ENCODE peak calls at places on chromosomes 12 and 14, in eight cellular contexts. P is GM03348; K is HFFc6; H is pancreas; Z is stimulated activated CD8-positive, alpha-beta memory T cell treated with anti-CD3 and anti-CD28 coated beads, Interleukin-7, amount 100 ng/mL, for 24 hours; W is C1 segment of cervical spinal cord; S is NCI-H748 treated with DMSO at 0.1 percent for 48 hours; C is uterus. G is an unnamed sample.

GRCh38 chr14:61489932-61490331 is 168.6 kb downstream of the PRKCH start:
- DNase-seq in P (no peak), K (no peak), H (no peak), Z (no peak), W (no peak), S (no peak), C (no peak), G (no peak)

GRCh38 chr12:2974560-2974971 is 15.4 kb downstream of the TEAD4 start:
- DNase-seq in P (peak; percentile 65), K (no peak), H (no peak), Z (no peak), W (no peak), S (no peak), C (no peak), G (no peak)

GRCh38 chr12:65779946-65780345 is 44.3 kb upstream of the HMGA2 start:
- DNase-seq in P (no peak), K (no peak), H (no peak), Z (no peak), W (no peak), S (no peak), C (no peak), G (no peak)

GRCh38 chr12:91786490-91787272 is 359.0 kb downstream of the BTG1 start:
- DNase-seq in P (no peak), K (no peak), H (no peak), Z (no peak), W (no peak), S (no peak), C (no peak), G (no peak)

GRCh38 chr12:120856980-120857379 is 47.2 kb downstream of the SPPL3 start:
- DNase-seq in P (no peak), K (peak; percentile 20), H (no peak), Z (no peak), W (no peak), S (no peak), C (no peak), G (no peak)

GRCh38 chr14:71588028-71588427 is 344.2 kb upstream of the RGS6 start:
- DNase-seq in P (peak; percentile 47), K (peak; percentile 77), H (no peak), Z (no peak), W (no peak), S (no peak), C (no peak), G (no peak)

GRCh38 chr12:99806304-99806703 is 158.8 kb downstream of the GARIN6 start:
- DNase-seq in P (no peak), K (no peak), H (no peak), Z (no peak), W (no peak), S (no peak), C (no peak), G (no peak)

GRCh38 chr14:85508863-85509262 is 21.1 kb upstream of the FLRT2 start:
- DNase-seq in P (no peak), K (no peak), H (no peak), Z (no peak), W (no peak), S (no peak), C (no peak), G (no peak)

GRCh38 chr14:105420976-105421674 is 1.5 kb downstream of the MTA1 start:
- DNase-seq in P (no peak), K (no peak), H (peak; percentile 32), Z (no peak), W (no peak), S (no peak), C (no peak), G (no peak)

GRCh38 chr12:123712780-123713319 is 697 bp downstream of the ATP6V0A2 start:
- DNase-seq in P (no peak), K (no peak), H (no peak), Z (no peak), W (no peak), S (no peak), C (no peak), G (no peak)

GRCh38 chr14:40010961-40011360 is 578.7 kb upstream of the FBXO33 start:
- DNase-seq in P (no peak), K (no peak), H (no peak), Z (no peak), W (no peak), S (no peak), C (no peak), G (no peak)

GRCh38 chr12:4114986-4115385 is 158.6 kb upstream of the CCND2 start:
- DNase-seq in P (no peak), K (no peak), H (no peak), Z (no peak), W (no peak), S (no peak), C (no peak), G (no peak)

GRCh38 chr12:57118711-57119271 is 7.6 kb upstream of the STAT6 start:
- DNase-seq in P (no peak), K (peak; percentile 67), H (no peak), Z (no peak), W (no peak), S (no peak), C (no peak), G (no peak)

GRCh38 chr12:52699960-52700359 is 3.4 kb downstream of the KRT77 start:
- DNase-seq in P (no peak), K (no peak), H (no peak), Z (no peak), W (no peak), S (no peak), C (no peak), G (no peak)

GRCh38 chr12:6867407-6868210 is at the start of gene TPI1:
- DNase-seq in P (peak; percentile 96), K (peak; percentile 79), H (peak; percentile 91), Z (no peak), W (peak; percentile 73), S (peak; percentile 25), C (peak; percentile 89), G (no peak)

GRCh38 chr12:40002178-40003169 is 103.4 kb downstream of the SLC2A13 start:
- DNase-seq in P (no peak), K (no peak), H (peak; percentile 37), Z (no peak), W (no peak), S (no peak), C (no peak), G (no peak)

GRCh38 chr14:66884149-66884548 is 305.1 kb upstream of the GARIN2 start:
- DNase-seq in P (no peak), K (no peak), H (no peak), Z (no peak), W (no peak), S (no peak), C (no peak), G (no peak)

GRCh38 chr12:100437038-100437841 is 36.4 kb upstream of the NR1H4 start:
- DNase-seq in P (no peak), K (no peak), H (no peak), Z (no peak), W (no peak), S (no peak), C (no peak), G (no peak)

GRCh38 chr14:54105898-54106297 is 149.3 kb upstream of the BMP4 start:
- DNase-seq in P (no peak), K (no peak), H (no peak), Z (no peak), W (no peak), S (no peak), C (no peak), G (no peak)

GRCh38 chr12:50715174-50715573 is 48.7 kb upstream of the ATF1 start:
- DNase-seq in P (peak; percentile 29), K (no peak), H (no peak), Z (no peak), W (no peak), S (no peak), C (no peak), G (no peak)

GRCh38 chr14:22841311-22841710 is 4.9 kb downstream of the MMP14 start:
- DNase-seq in P (no peak), K (no peak), H (no peak), Z (no peak), W (no peak), S (no peak), C (no peak), G (no peak)

GRCh38 chr14:92877757-92878431 is 45.1 kb upstream of the CHGA start:
- DNase-seq in P (no peak), K (no peak), H (peak; percentile 86), Z (no peak), W (no peak), S (no peak), C (peak; percentile 21), G (no peak)

GRCh38 chr12:52018448-52019122 is 11.8 kb downstream of the TAMALIN start:
- DNase-seq in P (no peak), K (no peak), H (no peak), Z (no peak), W (no peak), S (no peak), C (no peak), G (no peak)

GRCh38 chr12:52032431-52032796 is 18.8 kb upstream of the NR4A1 start:
- DNase-seq in P (peak; percentile 55), K (peak; percentile 61), H (peak; percentile 70), Z (no peak), W (no peak), S (no peak), C (peak; percentile 78), G (no peak)

G was measured in GM12864.